ENCODE peak calls at places on chromosomes 1 and 21, in six cellular contexts. G, J, S, U, N and E are unnamed samples.

GRCh38 chr21:31316488-31317169 is 27.4 kb downstream of the TIAM1 start:
- DNase-seq in G (no peak), J (no peak), S (peak; percentile 68), U (peak; percentile 52), N (no peak), E (no peak)

GRCh38 chr1:50419192-50419906 is 3.9 kb downstream of the DMRTA2 start:
- DNase-seq in G (no peak), J (no peak), S (no peak), U (no peak), N (no peak), E (no peak)

GRCh38 chr1:209805341-209805781 is 581 bp downstream of the IRF6 start:
- DNase-seq in G (no peak), J (no peak), S (no peak), U (no peak), N (peak; percentile 8), E (no peak)

GRCh38 chr1:181013144-181013543 is 9.5 kb downstream of the STX6 start:
- DNase-seq in G (no peak), J (no peak), S (no peak), U (no peak), N (no peak), E (no peak)

GRCh38 chr1:84754376-84754672 is 64.1 kb upstream of the SSX2IP start:
- DNase-seq in G (no peak), J (no peak), S (no peak), U (no peak), N (no peak), E (no peak)

GRCh38 chr1:247286134-247286670 is 30.3 kb downstream of the VN1R5 start:
- DNase-seq in G (no peak), J (no peak), S (no peak), U (no peak), N (no peak), E (no peak)

GRCh38 chr1:205652984-205653383 is 21.2 kb upstream of the ELK4 start:
- DNase-seq in G (no peak), J (no peak), S (no peak), U (peak; percentile 65), N (no peak), E (no peak)

GRCh38 chr21:45140346-45140940 is 66.1 kb downstream of the ADARB1 start:
- DNase-seq in G (peak; percentile 80), J (peak; percentile 55), S (peak; percentile 91), U (peak; percentile 95), N (peak; percentile 90), E (peak; percentile 92)

GRCh38 chr1:110003747-110004428 is 19.3 kb downstream of the AHCYL1 start:
- DNase-seq in G (no peak), J (no peak), S (peak; percentile 99), U (peak; percentile 99), N (peak; percentile 69), E (no peak)

GRCh38 chr1:78490861-78491310 is at the start of gene PTGFR:
- DNase-seq in G (no peak), J (no peak), S (peak; percentile 31), U (peak; percentile 36), N (peak; percentile 55), E (no peak)

GRCh38 chr1:38826262-38826661 is 33.3 kb downstream of the RRAGC start:
- DNase-seq in G (no peak), J (no peak), S (no peak), U (no peak), N (no peak), E (peak; percentile 17)

GRCh38 chr1:40844887-40845878 is 17.0 kb downstream of the CITED4 start:
- DNase-seq in G (no peak), J (no peak), S (no peak), U (no peak), N (no peak), E (peak; percentile 90)

GRCh38 chr1:93814059-93814794 is 64.8 kb downstream of the DNTTIP2 start:
- DNase-seq in G (peak; percentile 52), J (peak; percentile 36), S (peak; percentile 59), U (peak; percentile 84), N (peak; percentile 72), E (peak; percentile 87)

GRCh38 chr1:19210772-19211549 is 895 bp upstream of the UBR4 start:
- DNase-seq in G (no peak), J (no peak), S (peak; percentile 33), U (peak; percentile 36), N (peak; percentile 28), E (peak; percentile 68)

GRCh38 chr1:228547464-228547792 is 60.2 kb downstream of the RNF187 start:
- DNase-seq in G (no peak), J (no peak), S (no peak), U (no peak), N (no peak), E (no peak)
- H3K27me3 ChIP-seq in G (peaks cover 3% of the 10 kb centered on the region), J (no peaks in the 10 kb centered on the region), S (no peaks in the 10 kb centered on the region), U (no peaks in the 10 kb centered on the region), N (no peaks in the 10 kb centered on the region), E (no peaks in the 10 kb centered on the region)

GRCh38 chr1:2865000-2865399 is 63.5 kb upstream of the TTC34 start:
- DNase-seq in G (no peak), J (no peak), S (no peak), U (no peak), N (no peak), E (no peak)

GRCh38 chr1:2861988-2862430 is 60.5 kb upstream of the TTC34 start:
- DNase-seq in G (no peak), J (no peak), S (no peak), U (no peak), N (no peak), E (no peak)

GRCh38 chr1:2864203-2864905 is 62.9 kb upstream of the TTC34 start:
- DNase-seq in G (no peak), J (no peak), S (no peak), U (no peak), N (no peak), E (no peak)

GRCh38 chr1:2862441-2863148 is 61.1 kb upstream of the TTC34 start:
- DNase-seq in G (no peak), J (no peak), S (no peak), U (no peak), N (no peak), E (no peak)

DNA sequence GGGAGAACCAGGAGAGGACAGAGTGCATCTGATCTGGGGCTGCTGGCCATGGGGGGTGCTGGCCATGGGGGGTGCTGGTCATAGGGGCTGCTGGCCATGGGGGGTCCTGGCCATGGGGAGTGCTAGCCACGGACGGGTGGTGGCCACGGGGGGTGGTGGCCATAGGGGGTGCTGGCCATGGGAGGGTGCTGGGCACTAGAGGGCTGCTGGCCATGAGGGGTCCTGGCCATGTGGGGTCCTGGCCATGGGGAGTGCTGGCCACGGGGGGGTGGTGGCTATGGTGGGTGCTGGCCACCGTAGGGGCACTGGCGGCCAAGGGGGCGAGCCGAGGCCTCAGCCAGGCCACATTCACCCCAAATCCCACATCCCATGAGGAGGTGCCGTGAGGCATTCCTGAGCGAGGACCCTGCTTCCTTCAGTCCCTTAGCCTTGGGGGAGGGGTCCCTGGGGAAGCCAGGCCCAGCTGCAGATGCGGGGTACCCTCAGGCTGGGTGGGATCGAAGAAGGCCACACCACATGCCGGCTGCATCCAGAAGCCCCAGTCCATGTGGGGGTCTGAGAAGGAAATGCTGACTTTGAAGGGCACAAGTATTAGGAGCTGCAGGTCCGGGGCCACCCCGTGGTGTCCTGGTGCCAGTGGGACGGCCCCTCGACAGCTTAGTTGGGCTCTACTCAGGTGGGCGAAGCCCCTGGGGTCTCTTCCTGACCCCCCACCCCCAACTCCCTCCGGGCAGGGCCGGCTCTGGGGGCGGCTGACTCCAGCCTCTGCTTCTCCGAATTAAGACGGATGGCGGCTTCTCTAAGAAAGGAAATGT is 61.9 kb upstream of the TTC34 start:
- DNase-seq in G (no peak), J (no peak), S (no peak), U (no peak), N (no peak), E (no peak)
- H3K27me3 ChIP-seq in G (no peaks in the 10 kb centered on the region), J (no peaks in the 10 kb centered on the region), S (no peaks in the 10 kb centered on the region), U (no peaks in the 10 kb centered on the region), N (no peaks in the 10 kb centered on the region), E (no peaks in the 10 kb centered on the region)

GRCh38 chr1:178094752-178095645 is 1.1 kb downstream of the RASAL2 start:
- DNase-seq in G (no peak), J (no peak), S (peak; percentile 88), U (no peak), N (no peak), E (no peak)

GRCh38 chr1:178096421-178096820 is 2.5 kb downstream of the RASAL2 start:
- DNase-seq in G (no peak), J (no peak), S (peak; percentile 23), U (peak; percentile 64), N (no peak), E (no peak)

GRCh38 chr1:178101654-178102053 is 7.8 kb downstream of the RASAL2 start:
- DNase-seq in G (no peak), J (no peak), S (no peak), U (peak; percentile 25), N (no peak), E (no peak)

GRCh38 chr1:178101266-178101630 is 7.3 kb downstream of the RASAL2 start:
- DNase-seq in G (no peak), J (no peak), S (peak; percentile 28), U (no peak), N (no peak), E (no peak)

GRCh38 chr1:178098262-178098661 is 4.4 kb downstream of the RASAL2 start:
- DNase-seq in G (no peak), J (no peak), S (peak; percentile 30), U (peak; percentile 25), N (peak; percentile 15), E (no peak)
- H3K27me3 ChIP-seq in G (no peaks in the 10 kb centered on the region), J (peaks cover 24% of the 10 kb centered on the region), S (no peaks in the 10 kb centered on the region), U (no peaks in the 10 kb centered on the region), N (no peaks in the 10 kb centered on the region), E (no peaks in the 10 kb centered on the region)

GRCh38 chr1:29685387-29685786 is 449.1 kb downstream of the PTPRU start:
- DNase-seq in G (no peak), J (no peak), S (no peak), U (no peak), N (no peak), E (peak; percentile 4)

GRCh38 chr1:29682171-29682917 is 446.0 kb downstream of the PTPRU start:
- DNase-seq in G (no peak), J (no peak), S (no peak), U (no peak), N (no peak), E (no peak)

GRCh38 chr1:29683472-29683871 is 447.1 kb downstream of the PTPRU start:
- DNase-seq in G (no peak), J (no peak), S (no peak), U (no peak), N (no peak), E (no peak)

GRCh38 chr1:29684141-29684540 is 447.8 kb downstream of the PTPRU start:
- DNase-seq in G (no peak), J (no peak), S (no peak), U (no peak), N (no peak), E (peak; percentile 2)

DNA sequence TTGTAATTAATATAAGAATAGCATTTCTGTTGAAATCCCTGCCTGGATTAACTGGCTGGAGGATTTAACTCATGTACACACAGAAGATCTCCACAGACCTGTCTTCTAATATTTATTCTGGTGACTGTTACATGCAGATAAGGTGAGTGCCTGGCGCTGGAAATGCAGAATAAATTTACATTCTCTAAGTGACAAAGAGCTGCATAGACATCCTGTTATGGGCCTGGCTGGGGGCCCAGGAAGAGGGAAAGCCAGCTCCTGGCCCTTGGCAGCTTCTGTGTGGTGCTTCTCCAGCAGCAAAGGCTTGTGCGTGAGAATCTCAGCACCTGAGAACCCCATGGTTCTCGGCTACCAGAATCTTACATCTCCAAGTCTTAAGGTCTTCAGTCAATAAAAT is 446.6 kb downstream of the PTPRU start:
- DNase-seq in G (no peak), J (no peak), S (peak; percentile 43), U (peak; percentile 28), N (peak; percentile 50), E (peak; percentile 25)
- H3K27me3 ChIP-seq in G (no peaks in the 10 kb centered on the region), J (no peaks in the 10 kb centered on the region), S (no peaks in the 10 kb centered on the region), U (no peaks in the 10 kb centered on the region), N (no peaks in the 10 kb centered on the region), E (no peaks in the 10 kb centered on the region)